ENCODE peak calls at places on chromosomes 11 and 22, in five cellular contexts. One of them, this sample, is unnamed. For H3K27me3, the result is how much of the 10 kb centered on the place peaks cover.

GRCh38 chr11:116852261-116853125 is 15.1 kb upstream of the APOA1 start:
- DNase-seq in tibial artery: peak
- DNase-seq in A673: no peak
- DNase-seq in left lung: no peak
- DNase-seq in lower lobe of right lung: no peak
- DNase-seq in this sample: no peak

GRCh38 chr22:50079689-50080465 is 5.3 kb downstream of the MLC1 start:
- DNase-seq in lower lobe of right lung: no peak
- DNase-seq in left lung: no peak
- DNase-seq in A673: no peak
- DNase-seq in tibial artery: peak
- DNase-seq in this sample: no peak

GRCh38 chr11:125229006-125229405 is 64.5 kb downstream of the PKNOX2 start:
- DNase-seq in A673: no peak
- DNase-seq in left lung: no peak
- DNase-seq in tibial artery: no peak
- DNase-seq in lower lobe of right lung: no peak
- DNase-seq in this sample: no peak

GRCh38 chr11:69301033-69301490 is 7.1 kb downstream of the MYEOV start:
- DNase-seq in left lung: no peak
- DNase-seq in tibial artery: no peak
- DNase-seq in lower lobe of right lung: no peak
- DNase-seq in A673: no peak
- DNase-seq in this sample: no peak

GRCh38 chr11:76885390-76886097 is 24.8 kb downstream of the ACER3 start:
- DNase-seq in tibial artery: no peak
- DNase-seq in left lung: no peak
- DNase-seq in A673: no peak
- DNase-seq in lower lobe of right lung: no peak
- DNase-seq in this sample: no peak

GRCh38 chr11:125092669-125093068 is 18.8 kb downstream of the TMEM218 start:
- DNase-seq in lower lobe of right lung: no peak
- DNase-seq in A673: no peak
- DNase-seq in left lung: no peak
- DNase-seq in tibial artery: no peak
- DNase-seq in this sample: no peak

GRCh38 chr22:39545310-39546063 is 12.9 kb upstream of the RPS19BP1 start:
- DNase-seq in A673: peak
- DNase-seq in tibial artery: no peak
- DNase-seq in left lung: no peak
- DNase-seq in lower lobe of right lung: no peak
- DNase-seq in this sample: no peak

GRCh38 chr11:68843052-68843561 is 1.4 kb upstream of the CPT1A start:
- DNase-seq in left lung: no peak
- DNase-seq in A673: peak
- DNase-seq in tibial artery: no peak
- DNase-seq in lower lobe of right lung: no peak
- DNase-seq in this sample: no peak

GRCh38 chr22:30182833-30183232 is 63.7 kb downstream of the LIF start:
- DNase-seq in tibial artery: no peak
- DNase-seq in A673: no peak
- DNase-seq in left lung: no peak
- DNase-seq in lower lobe of right lung: no peak
- DNase-seq in this sample: no peak

GRCh38 chr22:18060646-18061620 is 16.9 kb upstream of the PEX26 start:
- DNase-seq in left lung: no peak
- DNase-seq in tibial artery: no peak
- DNase-seq in lower lobe of right lung: no peak
- DNase-seq in A673: no peak
- DNase-seq in this sample: no peak

GRCh38 chr11:35148163-35148562 is 9.2 kb downstream of the CD44 start:
- DNase-seq in A673: no peak
- DNase-seq in tibial artery: no peak
- DNase-seq in left lung: no peak
- DNase-seq in lower lobe of right lung: no peak
- DNase-seq in this sample: no peak

GRCh38 chr11:16607675-16608644 is 130.5 kb upstream of the C11orf58 start:
- DNase-seq in left lung: peak
- DNase-seq in tibial artery: peak
- DNase-seq in A673: peak
- DNase-seq in lower lobe of right lung: peak
- DNase-seq in this sample: peak

GRCh38 chr22:38230108-38230825 is 28.5 kb downstream of the MAFF start:
- DNase-seq in left lung: no peak
- DNase-seq in tibial artery: no peak
- DNase-seq in lower lobe of right lung: peak
- DNase-seq in A673: peak
- DNase-seq in this sample: peak

GRCh38 chr22:40178417-40179409 is 988 bp downstream of the TNRC6B start:
- DNase-seq in lower lobe of right lung: no peak
- DNase-seq in tibial artery: no peak
- DNase-seq in A673: peak
- DNase-seq in left lung: no peak
- DNase-seq in this sample: peak

GRCh38 chr11:5910521-5910920 is 17.5 kb downstream of the OR52E5 start:
- DNase-seq in lower lobe of right lung: no peak
- DNase-seq in tibial artery: no peak
- DNase-seq in A673: no peak
- DNase-seq in left lung: no peak
- DNase-seq in this sample: no peak

GRCh38 chr22:36323182-36323854 is 64.4 kb downstream of the MYH9 start:
- DNase-seq in tibial artery: peak
- DNase-seq in A673: peak
- DNase-seq in left lung: no peak
- DNase-seq in lower lobe of right lung: peak
- DNase-seq in this sample: no peak

GRCh38 chr11:133163463-133164419 is 368.6 kb downstream of the OPCML start:
- DNase-seq in tibial artery: no peak
- DNase-seq in A673: peak
- DNase-seq in lower lobe of right lung: no peak
- DNase-seq in left lung: no peak
- DNase-seq in this sample: peak

GRCh38 chr11:4095509-4096230 is 1.1 kb downstream of the RRM1 start:
- DNase-seq in tibial artery: no peak
- DNase-seq in left lung: no peak
- DNase-seq in lower lobe of right lung: no peak
- DNase-seq in A673: no peak
- DNase-seq in this sample: no peak

GRCh38 chr22:37983860-37984791 is at the start of gene SOX10:
- DNase-seq in tibial artery: no peak
- DNase-seq in lower lobe of right lung: no peak
- DNase-seq in A673: no peak
- DNase-seq in left lung: no peak
- DNase-seq in this sample: peak

GRCh38 chr22:36432592-36433317 is 45.0 kb upstream of the MYH9 start:
- DNase-seq in left lung: no peak
- DNase-seq in tibial artery: no peak
- DNase-seq in lower lobe of right lung: no peak
- DNase-seq in A673: no peak
- DNase-seq in this sample: no peak

GRCh38 chr11:92440701-92441338 is 216.2 kb downstream of the FAT3 start:
- DNase-seq in tibial artery: no peak
- DNase-seq in left lung: no peak
- DNase-seq in lower lobe of right lung: no peak
- DNase-seq in A673: peak
- DNase-seq in this sample: no peak

GRCh38 chr11:22460181-22460580 is 122.0 kb downstream of the SLC17A6 start:
- DNase-seq in left lung: no peak
- DNase-seq in tibial artery: no peak
- DNase-seq in A673: no peak
- DNase-seq in lower lobe of right lung: no peak
- DNase-seq in this sample: no peak

GRCh38 chr11:92225206-92225562 is 566 bp downstream of the FAT3 start:
- DNase-seq in tibial artery: peak
- DNase-seq in A673: peak
- DNase-seq in lower lobe of right lung: no peak
- DNase-seq in left lung: peak
- DNase-seq in this sample: peak

GRCh38 chr11:133917921-133918605 is 38.7 kb downstream of the IGSF9B start:
- DNase-seq in tibial artery: no peak
- DNase-seq in lower lobe of right lung: no peak
- DNase-seq in A673: no peak
- DNase-seq in left lung: peak
- DNase-seq in this sample: no peak

GRCh38 chr22:18032455-18033101 is 8.2 kb upstream of the MICAL3 start:
- DNase-seq in tibial artery: no peak
- DNase-seq in A673: no peak
- DNase-seq in lower lobe of right lung: no peak
- DNase-seq in left lung: no peak
- DNase-seq in this sample: peak

GRCh38 chr11:62593434-62594044 is 2.2 kb upstream of the TUT1 start:
- DNase-seq in tibial artery: peak
- DNase-seq in left lung: peak
- DNase-seq in lower lobe of right lung: peak
- DNase-seq in A673: peak
- DNase-seq in this sample: peak

GRCh38 chr11:11028017-11028692 is 170.3 kb upstream of the ZBED5 start:
- DNase-seq in tibial artery: peak
- DNase-seq in A673: peak
- DNase-seq in lower lobe of right lung: peak
- DNase-seq in left lung: peak
- DNase-seq in this sample: peak

GRCh38 chr11:134224710-134225662 is 515 bp downstream of the VPS26B start:
- DNase-seq in left lung: peak
- DNase-seq in A673: peak
- DNase-seq in tibial artery: peak
- DNase-seq in lower lobe of right lung: peak
- DNase-seq in this sample: peak

GRCh38 chr22:44848791-44849410 is 96.5 kb downstream of the ARHGAP8 start:
- DNase-seq in A673: no peak
- DNase-seq in tibial artery: no peak
- DNase-seq in lower lobe of right lung: no peak
- DNase-seq in left lung: peak
- DNase-seq in this sample: no peak

GRCh38 chr11:117731689-117732290 is 65.2 kb downstream of the DSCAML1 start:
- DNase-seq in left lung: no peak
- DNase-seq in tibial artery: no peak
- DNase-seq in lower lobe of right lung: no peak
- DNase-seq in A673: no peak
- DNase-seq in this sample: no peak

GRCh38 chr11:9922806-9923205 is 258.9 kb downstream of the SWAP70 start:
- DNase-seq in lower lobe of right lung: no peak
- DNase-seq in left lung: no peak
- DNase-seq in A673: peak
- DNase-seq in tibial artery: no peak
- DNase-seq in this sample: no peak

GRCh38 chr11:30196400-30197206 is 34.2 kb upstream of the FSHB start:
- DNase-seq in lower lobe of right lung: peak
- DNase-seq in A673: peak
- DNase-seq in left lung: peak
- DNase-seq in tibial artery: peak
- DNase-seq in this sample: peak

GRCh38 chr11:57647960-57648776 is 1.5 kb downstream of the YPEL4 start:
- DNase-seq in tibial artery: no peak
- DNase-seq in A673: peak
- DNase-seq in lower lobe of right lung: peak
- DNase-seq in left lung: no peak
- DNase-seq in this sample: no peak

GRCh38 chr11:8561461-8561860 is 32.6 kb downstream of the STK33 start:
- DNase-seq in left lung: no peak
- DNase-seq in lower lobe of right lung: no peak
- DNase-seq in tibial artery: no peak
- DNase-seq in A673: no peak
- DNase-seq in this sample: no peak
- H3K27me3 ChIP-seq in left lung: under half
- H3K27me3 ChIP-seq in lower lobe of right lung: under half
- H3K27me3 ChIP-seq in tibial artery: under half
- H3K27me3 ChIP-seq in A673: half or more
- H3K27me3 ChIP-seq in this sample: under half

GRCh38 chr11:60242607-60243292 is at the start of gene MS4A4E:
- DNase-seq in A673: no peak
- DNase-seq in lower lobe of right lung: no peak
- DNase-seq in tibial artery: no peak
- DNase-seq in left lung: no peak
- DNase-seq in this sample: no peak

GRCh38 chr11:60240661-60241060 is 2.3 kb downstream of the MS4A4E start:
- DNase-seq in tibial artery: no peak
- DNase-seq in A673: no peak
- DNase-seq in left lung: no peak
- DNase-seq in lower lobe of right lung: no peak
- DNase-seq in this sample: no peak

DNA sequence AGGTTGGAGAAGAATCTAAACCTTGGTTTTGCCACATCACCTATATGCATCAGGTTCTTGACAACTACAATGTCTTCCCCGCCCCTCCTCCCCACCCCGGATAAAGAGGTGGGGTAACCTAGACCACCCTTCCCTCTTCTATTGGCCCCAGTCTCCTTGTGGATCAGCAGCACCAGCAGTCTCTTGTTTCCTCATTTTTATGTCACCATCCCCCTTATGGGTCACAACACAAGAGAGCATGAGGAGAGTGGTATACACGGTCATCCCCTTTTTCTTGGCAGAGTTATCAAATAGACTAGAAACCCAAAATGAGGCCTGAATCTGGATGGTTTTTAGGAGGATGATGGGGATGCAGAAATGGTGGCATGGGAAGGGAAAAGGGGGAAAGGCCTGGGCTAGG is 1.2 kb downstream of the MS4A4E start:
- DNase-seq in A673: no peak
- DNase-seq in tibial artery: no peak
- DNase-seq in left lung: no peak
- DNase-seq in lower lobe of right lung: no peak
- DNase-seq in this sample: no peak
- H3K4me3 ChIP-seq in A673: no peak
- H3K4me3 ChIP-seq in tibial artery: no peak
- H3K4me3 ChIP-seq in left lung: no peak
- H3K4me3 ChIP-seq in lower lobe of right lung: no peak
- H3K4me3 ChIP-seq in this sample: no peak

GRCh38 chr11:67645521-67646457 is 4.7 kb downstream of the ACY3 start:
- DNase-seq in left lung: peak
- DNase-seq in lower lobe of right lung: no peak
- DNase-seq in A673: no peak
- DNase-seq in tibial artery: no peak
- DNase-seq in this sample: peak

GRCh38 chr11:67642148-67642475 is 2.5 kb upstream of the TBX10 start:
- DNase-seq in A673: no peak
- DNase-seq in lower lobe of right lung: no peak
- DNase-seq in tibial artery: no peak
- DNase-seq in left lung: no peak
- DNase-seq in this sample: no peak

GRCh38 chr11:67644472-67645418 is 5.2 kb upstream of the TBX10 start:
- DNase-seq in left lung: no peak
- DNase-seq in tibial artery: no peak
- DNase-seq in lower lobe of right lung: no peak
- DNase-seq in A673: no peak
- DNase-seq in this sample: no peak

GRCh38 chr11:67642490-67643120 is 3.0 kb upstream of the TBX10 start:
- DNase-seq in A673: no peak
- DNase-seq in lower lobe of right lung: no peak
- DNase-seq in left lung: no peak
- DNase-seq in tibial artery: no peak
- DNase-seq in this sample: no peak

GRCh38 chr11:67644042-67644441 is 4.5 kb upstream of the TBX10 start:
- DNase-seq in tibial artery: no peak
- DNase-seq in lower lobe of right lung: no peak
- DNase-seq in left lung: no peak
- DNase-seq in A673: peak
- DNase-seq in this sample: peak
- TF ChIP-seq CTCF in tibial artery: no peak
- TF ChIP-seq CTCF in lower lobe of right lung: no peak
- TF ChIP-seq CTCF in left lung: no peak
- TF ChIP-seq CTCF in A673: peak
- TF ChIP-seq CTCF in this sample: peak

GRCh38 chr11:32429477-32429876 is 5.9 kb downstream of the WT1 start:
- DNase-seq in lower lobe of right lung: no peak
- DNase-seq in tibial artery: no peak
- DNase-seq in A673: no peak
- DNase-seq in left lung: no peak
- DNase-seq in this sample: no peak
- H3K27me3 ChIP-seq in lower lobe of right lung: half or more
- H3K27me3 ChIP-seq in tibial artery: half or more
- H3K27me3 ChIP-seq in A673: half or more
- H3K27me3 ChIP-seq in left lung: half or more
- H3K27me3 ChIP-seq in this sample: half or more